ENCODE peak calls at places on chromosomes 11 and 22, in eight cellular contexts. G, A, R, M, B, L, Q and I are unnamed samples.

GRCh38 chr22:24185501-24186351 is 4.4 kb downstream of the SUSD2 start:
- DNase-seq in G (no peak), A (peak), R (peak), M (peak), B (no peak), L (no peak), Q (no peak), I (no peak)

GRCh38 chr11:75334402-75334891 is 17.0 kb downstream of the ARRB1 start:
- DNase-seq in G (no peak), A (no peak), R (no peak), M (no peak), B (no peak), L (peak), Q (no peak), I (no peak)

GRCh38 chr11:8577791-8578581 is 16.0 kb downstream of the STK33 start:
- DNase-seq in G (peak), A (no peak), R (no peak), M (no peak), B (no peak), L (no peak), Q (no peak), I (no peak)

GRCh38 chr11:106961518-106961917 is 56.8 kb downstream of the GUCY1A2 start:
- DNase-seq in G (peak), A (no peak), R (no peak), M (no peak), B (no peak), L (no peak), Q (no peak), I (no peak)

GRCh38 chr11:102456381-102456780 is 3.8 kb upstream of the TMEM123 start:
- DNase-seq in G (no peak), A (no peak), R (no peak), M (no peak), B (no peak), L (no peak), Q (no peak), I (no peak)

GRCh38 chr11:1341928-1342524 is 32.6 kb upstream of the TOLLIP start:
- DNase-seq in G (peak), A (no peak), R (peak), M (peak), B (peak), L (no peak), Q (no peak), I (no peak)

GRCh38 chr11:69646493-69647201 is 5.7 kb downstream of the CCND1 start:
- DNase-seq in G (no peak), A (no peak), R (peak), M (peak), B (no peak), L (no peak), Q (no peak), I (no peak)

GRCh38 chr11:134276396-134277175 is 407 bp downstream of the GLB1L3 start:
- DNase-seq in G (no peak), A (no peak), R (no peak), M (no peak), B (no peak), L (peak), Q (no peak), I (no peak)

GRCh38 chr11:13448876-13449275 is 14.1 kb downstream of the BTBD10 start:
- DNase-seq in G (peak), A (peak), R (peak), M (no peak), B (no peak), L (no peak), Q (no peak), I (peak)

GRCh38 chr11:61834278-61835004 is 6.3 kb downstream of the FADS2 start:
- DNase-seq in G (peak), A (peak), R (no peak), M (no peak), B (no peak), L (peak), Q (peak), I (peak)

GRCh38 chr11:122173074-122173450 is 57.0 kb upstream of the BLID start:
- DNase-seq in G (no peak), A (no peak), R (no peak), M (no peak), B (no peak), L (no peak), Q (no peak), I (no peak)

GRCh38 chr11:2166091-2166851 is 5.3 kb upstream of the INS start:
- DNase-seq in G (peak), A (no peak), R (no peak), M (no peak), B (no peak), L (peak), Q (no peak), I (no peak)

GRCh38 chr11:78228467-78228866 is 39.7 kb downstream of the USP35 start:
- DNase-seq in G (peak), A (no peak), R (no peak), M (no peak), B (peak), L (peak), Q (no peak), I (no peak)

GRCh38 chr11:18347471-18348125 is 25.2 kb downstream of the GTF2H1 start:
- DNase-seq in G (peak), A (no peak), R (no peak), M (no peak), B (no peak), L (no peak), Q (no peak), I (no peak)

GRCh38 chr22:45887202-45888131 is 89.5 kb downstream of the WNT7B start:
- DNase-seq in G (no peak), A (peak), R (peak), M (peak), B (no peak), L (no peak), Q (no peak), I (no peak)

DNA sequence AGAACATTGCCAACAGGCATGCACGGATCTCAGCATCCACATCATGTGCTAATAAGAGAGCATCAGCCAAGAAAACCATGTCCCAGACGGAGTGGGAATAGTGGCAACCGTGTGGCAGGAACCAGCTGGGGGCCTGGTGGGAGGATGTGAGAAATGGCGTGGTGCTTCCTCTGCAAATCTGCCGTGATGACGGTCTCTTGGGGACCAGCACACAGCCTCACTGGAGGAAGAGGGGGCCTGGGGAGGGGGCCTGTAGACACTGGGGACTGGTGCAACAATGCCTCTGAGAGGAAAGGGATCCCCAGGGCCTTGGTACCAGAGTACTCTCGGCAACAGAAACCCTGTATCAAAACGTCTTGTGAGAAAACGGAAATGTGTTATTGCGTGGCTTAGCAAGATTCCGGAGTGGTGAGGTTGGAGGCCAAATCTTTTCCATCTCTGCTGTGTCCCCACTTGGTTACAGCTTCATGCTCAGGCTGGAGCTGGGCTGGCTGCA is 154.3 kb upstream of the TBCEL start:
- DNase-seq in G (no peak), A (no peak), R (no peak), M (no peak), B (no peak), L (no peak), Q (no peak), I (no peak)
- H3K27ac ChIP-seq in G (no peak), A (no peak), R (no peak), M (no peak), B (no peak), L (no peak), Q (no peak), I (no peak)

DNA sequence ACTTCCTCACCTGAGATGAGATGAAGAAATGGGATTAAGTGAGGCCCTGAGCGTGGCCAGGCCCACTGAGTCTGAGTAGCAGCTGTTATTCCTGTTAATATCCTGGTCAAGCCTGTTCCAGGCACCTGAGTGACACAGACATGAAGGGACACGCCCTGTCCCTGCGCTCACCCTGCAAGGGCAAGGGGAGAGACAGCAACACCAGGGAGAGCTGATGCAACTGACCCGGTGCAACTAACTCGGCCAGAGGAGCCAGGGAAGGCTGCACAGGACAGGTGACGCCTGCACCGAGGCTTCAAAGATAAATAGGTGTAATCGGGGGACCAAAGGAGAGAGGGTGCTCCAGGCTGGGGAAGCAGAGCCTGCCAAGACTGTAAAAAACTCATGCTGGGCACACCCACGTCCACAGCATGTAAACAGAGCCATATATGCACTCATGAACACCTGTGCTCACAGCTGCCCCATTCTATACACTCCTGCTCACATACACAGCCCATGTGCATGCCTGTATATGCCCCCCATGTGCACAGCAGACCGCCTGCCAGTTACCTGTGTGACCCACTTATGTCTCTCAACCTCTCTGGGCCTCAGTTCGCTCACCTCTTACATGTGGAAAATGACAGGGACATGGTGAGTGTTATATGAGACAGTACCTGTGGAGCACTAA is 22.8 kb upstream of the GCAT start:
- DNase-seq in G (no peak), A (no peak), R (no peak), M (peak), B (no peak), L (no peak), Q (no peak), I (no peak)
- H3K27ac ChIP-seq in G (no peak), A (no peak), R (no peak), M (no peak), B (peak), L (no peak), Q (no peak), I (no peak)

GRCh38 chr22:38767313-38767712 is 11.5 kb upstream of the SUN2 start:
- DNase-seq in G (no peak), A (no peak), R (no peak), M (no peak), B (no peak), L (no peak), Q (no peak), I (no peak)

GRCh38 chr22:38768036-38768435 is 12.2 kb upstream of the SUN2 start:
- DNase-seq in G (no peak), A (no peak), R (no peak), M (no peak), B (no peak), L (no peak), Q (no peak), I (no peak)

GRCh38 chr22:38762607-38763006 is 6.8 kb upstream of the SUN2 start:
- DNase-seq in G (no peak), A (no peak), R (no peak), M (no peak), B (no peak), L (no peak), Q (no peak), I (no peak)

GRCh38 chr22:38770257-38770949 is 14.6 kb upstream of the SUN2 start:
- DNase-seq in G (no peak), A (no peak), R (no peak), M (no peak), B (no peak), L (no peak), Q (no peak), I (no peak)

DNA sequence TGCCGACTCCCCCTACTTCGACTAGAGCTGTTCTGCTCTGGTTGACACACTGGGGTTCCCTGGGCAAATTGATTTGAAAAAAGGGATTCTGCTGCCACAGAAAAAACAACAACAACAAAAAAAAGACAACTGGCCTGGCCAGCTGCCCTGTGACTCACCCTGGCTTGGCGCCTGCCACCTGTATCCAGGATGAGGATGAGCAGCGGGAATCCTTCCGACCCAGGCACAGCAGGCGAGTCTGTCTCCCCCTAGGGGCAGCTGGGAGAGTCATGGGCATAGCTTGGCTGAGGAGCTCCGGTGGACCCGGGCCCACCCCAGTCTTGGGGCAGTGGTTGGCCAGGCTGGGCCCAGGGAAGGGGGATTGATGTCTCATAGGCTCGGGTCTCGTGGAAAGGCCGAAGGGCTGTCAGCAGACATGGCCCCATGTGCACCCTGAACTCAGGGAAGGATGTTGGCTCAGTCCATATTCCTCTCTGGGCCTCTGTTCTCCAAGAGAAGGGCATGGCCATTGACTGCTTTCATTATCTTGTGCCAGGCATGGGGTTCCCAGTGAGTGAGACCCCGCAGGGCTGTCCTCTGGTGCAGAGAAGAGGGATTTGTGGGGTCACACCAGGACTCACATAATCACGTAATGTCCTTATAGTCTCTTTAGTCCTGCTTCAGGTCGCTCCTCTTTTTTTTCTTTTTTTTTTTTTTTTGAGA is 10.4 kb upstream of the SUN2 start:
- DNase-seq in G (peak), A (peak), R (peak), M (no peak), B (peak), L (peak), Q (peak), I (peak)
- H3K27ac ChIP-seq in G (no peak), A (no peak), R (no peak), M (no peak), B (peak), L (no peak), Q (no peak), I (no peak)

DNA sequence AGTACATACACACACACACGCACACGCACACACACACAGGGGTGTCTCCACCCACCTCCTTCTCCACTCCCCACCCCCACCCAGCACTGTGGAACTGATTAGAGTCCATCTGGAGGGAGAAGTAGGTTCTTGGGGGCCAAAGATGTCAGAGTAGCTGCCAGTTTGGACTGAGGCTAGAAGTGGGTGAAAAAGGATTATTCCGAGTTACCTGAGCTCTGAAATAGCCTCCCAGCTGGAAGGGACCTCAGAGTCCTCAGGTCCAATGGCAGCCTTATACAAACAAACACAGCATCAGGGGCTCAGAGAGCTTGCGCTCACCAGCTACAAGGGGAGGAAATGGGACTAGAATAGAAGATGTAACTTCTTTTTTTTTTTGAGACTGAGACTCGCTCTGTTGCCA is 20.8 kb downstream of the IL10RA start:
- DNase-seq in G (no peak), A (no peak), R (no peak), M (no peak), B (no peak), L (no peak), Q (no peak), I (no peak)
- H3K27ac ChIP-seq in G (no peak), A (peak), R (no peak), M (peak), B (no peak), L (peak), Q (no peak), I (peak)

DNA sequence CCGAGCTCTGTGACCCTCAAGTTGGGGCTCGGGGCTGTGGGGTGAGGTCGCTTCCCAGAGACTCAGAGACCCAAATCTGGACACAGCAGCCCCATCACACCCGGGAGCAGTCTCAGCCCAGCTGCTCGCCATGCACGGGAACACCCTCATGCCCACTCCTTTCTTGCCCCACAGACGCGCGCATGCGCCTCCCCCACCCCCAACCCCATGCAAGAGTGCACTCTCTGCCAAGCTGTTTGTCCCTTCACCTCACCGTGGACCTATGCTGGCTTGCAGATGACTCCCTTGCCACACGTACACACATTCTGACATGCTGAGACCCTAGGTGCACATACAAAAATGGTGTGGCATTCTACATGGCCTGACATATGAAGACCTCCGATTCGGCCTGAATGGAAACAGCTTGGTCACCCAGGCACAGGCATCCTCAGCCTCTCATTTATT is 500 bp upstream of the CD248 start:
- DNase-seq in G (peak), A (peak), R (peak), M (peak), B (no peak), L (no peak), Q (peak), I (no peak)
- H3K27ac ChIP-seq in G (peak), A (peak), R (peak), M (peak), B (peak), L (no peak), Q (peak), I (peak)

DNA sequence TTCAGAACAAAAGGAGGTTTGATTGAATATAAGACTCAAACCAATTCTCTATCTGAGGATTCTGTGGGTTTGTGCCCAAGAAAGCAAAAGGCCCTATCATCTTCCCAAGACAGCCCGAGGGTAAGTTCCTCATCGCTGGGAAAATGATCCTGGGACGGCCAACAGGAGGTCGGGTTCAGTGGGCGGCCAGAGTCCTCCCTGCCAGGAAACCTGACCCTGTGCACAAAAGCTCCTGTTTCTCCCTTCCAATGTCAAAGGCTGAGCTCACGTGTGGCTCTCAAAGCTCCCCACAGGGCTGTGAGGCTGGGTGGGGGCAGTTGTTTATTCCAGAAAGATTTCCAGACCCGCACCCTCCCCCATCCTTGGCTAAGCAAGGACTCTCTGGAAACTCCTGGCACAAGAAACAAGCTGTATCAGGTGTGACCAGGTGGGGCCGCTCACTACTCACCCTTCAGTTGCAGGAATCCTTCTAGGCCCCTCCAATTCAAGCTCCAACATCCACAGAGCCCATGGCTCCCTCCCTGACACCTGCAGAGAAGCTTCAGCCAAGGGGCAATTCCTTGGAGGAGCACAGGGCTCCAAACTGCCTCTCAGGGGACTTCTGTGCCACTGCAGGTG is 131.9 kb downstream of the SHANK2 start:
- DNase-seq in G (no peak), A (no peak), R (no peak), M (no peak), B (peak), L (no peak), Q (no peak), I (no peak)
- H3K27ac ChIP-seq in G (no peak), A (no peak), R (no peak), M (no peak), B (peak), L (no peak), Q (no peak), I (no peak)

DNA sequence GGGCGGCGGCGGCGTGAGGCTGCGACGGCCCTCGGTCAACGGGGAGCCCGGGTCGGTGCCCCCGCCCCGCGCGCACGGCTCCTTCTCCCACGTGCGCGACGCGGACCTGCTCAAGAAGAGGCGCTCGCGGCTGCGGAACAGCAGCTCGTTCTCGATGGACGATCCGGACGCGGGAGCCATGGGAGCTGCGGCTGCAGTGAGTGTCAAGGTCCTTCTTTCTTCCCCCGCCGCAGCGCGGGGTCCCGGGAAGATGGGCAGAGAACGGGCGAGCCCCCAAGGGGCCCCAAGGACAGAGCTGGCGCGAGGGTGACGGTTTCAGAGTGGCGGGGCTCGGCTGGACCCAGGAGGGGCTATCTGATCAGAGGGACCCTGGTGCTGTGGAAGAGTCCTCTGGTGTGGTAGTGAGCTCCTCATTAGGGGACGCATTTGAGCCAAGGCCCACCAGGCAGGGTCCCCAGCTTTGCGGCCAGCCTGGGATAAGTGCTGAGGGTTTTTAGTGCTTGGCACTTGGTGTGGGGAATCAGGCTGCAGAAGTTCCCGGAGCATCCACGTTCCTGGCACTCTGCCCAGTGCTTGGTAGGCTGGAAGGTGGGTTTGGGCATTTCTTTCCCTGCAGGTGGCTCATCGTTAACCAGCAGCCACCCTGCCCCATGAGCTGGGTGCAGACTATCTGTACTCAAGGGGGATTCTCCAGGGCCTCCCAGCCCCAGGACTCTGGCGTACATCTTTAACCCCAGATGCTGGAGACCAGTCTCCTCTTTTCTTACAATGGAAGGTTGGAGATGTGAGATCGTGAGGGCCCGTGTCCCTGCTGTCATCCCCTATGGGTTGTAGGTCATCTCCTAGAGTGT is 9.8 kb downstream of the EHBP1L1 start:
- DNase-seq in G (no peak), A (no peak), R (no peak), M (no peak), B (no peak), L (no peak), Q (no peak), I (no peak)
- H3K27ac ChIP-seq in G (no peak), A (peak), R (peak), M (no peak), B (no peak), L (no peak), Q (no peak), I (no peak)

DNA sequence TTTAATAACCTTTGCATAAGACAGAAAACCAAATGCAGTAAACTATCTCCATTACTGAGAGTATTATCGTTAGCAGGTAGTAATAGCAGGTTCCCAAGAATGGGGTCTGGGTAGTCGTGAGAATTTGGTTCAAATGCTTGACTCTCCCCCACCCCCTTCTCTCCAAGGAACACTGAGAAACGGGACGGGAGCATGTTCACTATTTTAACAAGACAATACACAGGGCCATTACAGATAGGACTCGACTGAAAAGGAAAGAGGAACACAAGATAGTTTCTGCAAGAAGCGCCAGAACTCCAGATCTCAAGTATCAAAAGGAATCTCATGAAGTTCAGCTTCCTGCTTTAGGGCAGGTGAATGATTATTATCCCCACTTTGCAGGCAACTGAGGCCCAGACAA is 27.0 kb downstream of the KMT5B start:
- DNase-seq in G (no peak), A (no peak), R (no peak), M (no peak), B (no peak), L (no peak), Q (no peak), I (no peak)
- H3K27ac ChIP-seq in G (no peak), A (no peak), R (no peak), M (no peak), B (no peak), L (no peak), Q (no peak), I (no peak)